ENCODE peak calls at places on chromosomes 11 and 22, in four cellular contexts. D, Y, R and M are unnamed samples.

GRCh38 chr22:44658371-44658953 is 43.5 kb upstream of the PRR5 start:
- DNase-seq in D (peak), Y (no peak), R (no peak), M (no peak)

GRCh38 chr11:86193297-86194095 is 51.1 kb upstream of the EED start:
- DNase-seq in D (peak), Y (peak), R (peak), M (no peak)

GRCh38 chr11:44443836-44444769 is 121.4 kb upstream of the CD82 start:
- DNase-seq in Y (no peak), R (no peak), D (no peak), M (no peak)

GRCh38 chr11:133896642-133897330 is 51.5 kb upstream of the SPATA19 start:
- DNase-seq in D (no peak), R (no peak), Y (no peak), M (no peak)

GRCh38 chr11:116984186-116984585 is 114.0 kb downstream of the SIK3 start:
- DNase-seq in Y (no peak), D (no peak), R (no peak), M (no peak)

GRCh38 chr11:17807034-17807433 is 72.5 kb downstream of the KCNC1 start:
- DNase-seq in R (no peak), D (no peak), Y (no peak), M (no peak)

GRCh38 chr11:119891392-119891791 is 162.4 kb upstream of the NECTIN1 start:
- DNase-seq in R (no peak), Y (no peak), D (peak), M (no peak)

GRCh38 chr11:46832511-46833214 is 13.4 kb downstream of the CKAP5 start:
- DNase-seq in D (no peak), Y (no peak), R (no peak), M (no peak)

GRCh38 chr22:50481440-50482106 is at the start of gene ADM2:
- DNase-seq in D (peak), Y (peak), R (peak), M (no peak)

GRCh38 chr11:13883042-13883441 is 79.5 kb upstream of the SPON1 start:
- DNase-seq in D (no peak), Y (peak), R (no peak), M (no peak)

GRCh38 chr11:69654660-69655478 is 13.9 kb downstream of the CCND1 start:
- DNase-seq in R (no peak), Y (peak), D (peak), M (peak)

GRCh38 chr22:36027579-36027959 is 1.1 kb downstream of the RBFOX2 start:
- DNase-seq in Y (peak), R (no peak), D (no peak), M (no peak)

GRCh38 chr11:71420455-71421241 is 27.5 kb downstream of the DHCR7 start:
- DNase-seq in Y (peak), R (no peak), D (no peak), M (peak)

GRCh38 chr11:105757107-105757506 is 147.2 kb downstream of the GRIA4 start:
- DNase-seq in R (no peak), D (no peak), Y (no peak), M (no peak)